ENCODE peak calls at places on chromosome 7, in four cellular contexts. G is SK-N-MC, P is GM13976, M is cardiac fibroblast. N is an unnamed sample.

GRCh38 chr7:35839860-35840854 is 39.3 kb downstream of the SEPTIN7 start:
- DNase-seq in P (no peak), G (no peak), M (peak; percentile 59), N (no peak)

GRCh38 chr7:28981282-28981555 is 23.1 kb upstream of the TRIL start:
- DNase-seq in G (no peak), P (no peak), M (no peak), N (no peak)

GRCh38 chr7:1531979-1532455 is 1.5 kb downstream of the MAFK start:
- DNase-seq in M (no peak), G (no peak), P (no peak), N (peak; percentile 17)

GRCh38 chr7:131249003-131249402 is 78.7 kb upstream of the MKLN1 start:
- DNase-seq in M (peak; percentile 99), P (no peak), G (no peak), N (no peak)

GRCh38 chr7:31102151-31102972 is 50.3 kb downstream of the ADCYAP1R1 start:
- DNase-seq in P (peak; percentile 19), G (no peak), M (no peak), N (no peak)

GRCh38 chr7:128108641-128109423 is 77.6 kb upstream of the LRRC4 start:
- DNase-seq in M (no peak), G (no peak), P (peak; percentile 86), N (peak; percentile 62)

GRCh38 chr7:116876664-116877442 is 14.5 kb downstream of the CAPZA2 start:
- DNase-seq in G (no peak), P (no peak), M (peak; percentile 45), N (no peak)

GRCh38 chr7:99032928-99033327 is 111.0 kb downstream of the SMURF1 start:
- DNase-seq in M (no peak), P (no peak), G (no peak), N (no peak)

GRCh38 chr7:130667593-130668257 is 823 bp downstream of the COPG2 start:
- DNase-seq in M (peak; percentile 10), P (no peak), G (no peak), N (no peak)

GRCh38 chr7:38007096-38007495 is 86.7 kb downstream of the EPDR1 start:
- DNase-seq in M (no peak), P (no peak), G (no peak), N (no peak)

GRCh38 chr7:70571403-70571911 is 560.5 kb upstream of the GALNT17 start:
- DNase-seq in M (no peak), G (no peak), P (no peak), N (no peak)

GRCh38 chr7:90661290-90662151 is 65.4 kb downstream of the CDK14 start:
- DNase-seq in P (no peak), M (peak; percentile 58), G (no peak), N (no peak)

GRCh38 chr7:99739699-99740572 is 4.9 kb upstream of the CYP3A7 start:
- DNase-seq in G (no peak), P (no peak), M (no peak), N (no peak)

N was measured in GM06990.